ENCODE peak calls at places on chromosomes 2 and 18, in ten cellular contexts. T is spleen, X is psoas muscle, H is uterus, W is AG09319, P is heart left ventricle, C is osteocyte, G is WERI-Rb-1, S is hepatocyte, E is neural progenitor cell. F is an unnamed sample.

GRCh38 chr2:45173513-45173912 is 164.3 kb upstream of the SIX2 start:
- DNase-seq in T (no peak), X (no peak), H (no peak), W (peak; percentile 85), P (no peak), C (no peak), G (no peak), S (no peak), E (no peak), F (no peak)

GRCh38 chr2:226031078-226031937 is 631.8 kb downstream of the NYAP2 start:
- DNase-seq in T (peak; percentile 86), X (peak; percentile 75), H (peak; percentile 57), W (peak; percentile 11), P (peak; percentile 53), C (peak; percentile 86), G (peak; percentile 80), S (peak; percentile 72), E (peak; percentile 93), F (peak; percentile 75)

GRCh38 chr2:237744270-237744612 is 54.3 kb upstream of the RBM44 start:
- DNase-seq in T (no peak), X (no peak), H (no peak), W (no peak), P (no peak), C (no peak), G (no peak), S (no peak), E (no peak), F (no peak)

GRCh38 chr18:74498712-74499629 is 2.8 kb downstream of the CNDP2 start:
- DNase-seq in T (peak; percentile 93), X (no peak), H (no peak), W (no peak), P (peak; percentile 50), C (no peak), G (no peak), S (no peak), E (no peak), F (no peak)

GRCh38 chr2:143255899-143256298 is 126.7 kb downstream of the ARHGAP15 start:
- DNase-seq in T (no peak), X (no peak), H (no peak), W (no peak), P (no peak), C (no peak), G (no peak), S (no peak), E (no peak), F (no peak)

GRCh38 chr2:158047156-158047611 is 54.5 kb upstream of the UPP2 start:
- DNase-seq in T (no peak), X (no peak), H (no peak), W (no peak), P (no peak), C (no peak), G (no peak), S (no peak), E (no peak), F (no peak)

GRCh38 chr2:204511021-204511420 is 34.3 kb upstream of the PARD3B start:
- DNase-seq in T (no peak), X (no peak), H (no peak), W (no peak), P (no peak), C (no peak), G (no peak), S (no peak), E (no peak), F (no peak)

GRCh38 chr2:97935719-97936161 is 60.0 kb downstream of the TMEM131 start:
- DNase-seq in T (no peak), X (no peak), H (no peak), W (peak; percentile 61), P (no peak), C (no peak), G (no peak), S (peak; percentile 27), E (peak; percentile 45), F (no peak)

GRCh38 chr2:136131484-136131960 is 13.6 kb upstream of the CXCR4 start:
- DNase-seq in T (no peak), X (no peak), H (no peak), W (no peak), P (no peak), C (no peak), G (no peak), S (no peak), E (no peak), F (no peak)

GRCh38 chr2:31980674-31981356 is 30.0 kb downstream of the MEMO1 start:
- DNase-seq in T (no peak), X (no peak), H (no peak), W (no peak), P (no peak), C (no peak), G (no peak), S (peak; percentile 38), E (peak; percentile 9), F (no peak)

GRCh38 chr2:56801214-56801613 is 617.4 kb downstream of the CCDC85A start:
- DNase-seq in T (no peak), X (no peak), H (no peak), W (no peak), P (no peak), C (no peak), G (no peak), S (no peak), E (no peak), F (no peak)

GRCh38 chr2:51650769-51651168 is 618.8 kb upstream of the NRXN1 start:
- DNase-seq in T (no peak), X (no peak), H (no peak), W (no peak), P (no peak), C (no peak), G (no peak), S (no peak), E (no peak), F (no peak)

DNA sequence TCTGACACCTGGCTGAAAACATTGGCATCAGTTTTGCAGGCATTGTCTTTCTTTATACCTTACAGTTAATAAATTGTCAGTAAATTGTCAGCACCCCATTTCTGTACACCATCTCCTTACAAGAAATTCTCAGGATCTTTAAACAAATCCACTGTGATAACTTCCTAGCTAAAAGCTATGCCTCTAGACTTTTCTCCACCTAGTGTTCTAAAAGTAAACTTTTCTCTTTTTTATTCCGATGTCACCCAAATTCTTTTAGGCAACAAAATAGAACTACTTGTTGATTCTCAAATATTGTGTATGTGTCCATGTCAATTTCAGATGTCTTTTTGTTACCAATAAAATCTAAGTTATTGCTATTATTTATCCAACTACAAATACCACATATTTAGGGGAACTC is 617.4 kb upstream of the NRXN1 start:
- DNase-seq in T (no peak), X (no peak), H (no peak), W (no peak), P (no peak), C (no peak), G (no peak), S (no peak), E (no peak), F (no peak)
- TF ChIP-seq CTCF in T (no peak), X (no peak), H (no peak), W (no peak), P (no peak), C (no peak), G (no peak), S (peak; percentile 9), E (peak; percentile 23), F (peak; percentile 48)

GRCh38 chr2:235024191-235024611 is 72.4 kb downstream of the SH3BP4 start:
- DNase-seq in T (no peak), X (no peak), H (no peak), W (no peak), P (no peak), C (no peak), G (no peak), S (no peak), E (peak; percentile 16), F (no peak)

GRCh38 chr2:235026137-235026536 is 74.3 kb downstream of the SH3BP4 start:
- DNase-seq in T (no peak), X (no peak), H (no peak), W (peak; percentile 15), P (no peak), C (no peak), G (no peak), S (peak; percentile 38), E (no peak), F (no peak)

GRCh38 chr2:235027558-235028214 is 75.9 kb downstream of the SH3BP4 start:
- DNase-seq in T (no peak), X (no peak), H (no peak), W (peak; percentile 63), P (no peak), C (no peak), G (no peak), S (no peak), E (no peak), F (no peak)

GRCh38 chr2:235026649-235027557 is 75.1 kb downstream of the SH3BP4 start:
- DNase-seq in T (peak; percentile 62), X (peak; percentile 77), H (peak; percentile 37), W (peak; percentile 11), P (peak; percentile 66), C (no peak), G (no peak), S (no peak), E (no peak), F (no peak)

GRCh38 chr2:235024951-235025773 is 73.3 kb downstream of the SH3BP4 start:
- DNase-seq in T (no peak), X (no peak), H (no peak), W (no peak), P (no peak), C (no peak), G (no peak), S (no peak), E (no peak), F (no peak)
- TF ChIP-seq CTCF in T (no peak), X (no peak), H (no peak), W (no peak), P (no peak), C (no peak), G (no peak), S (no peak), E (no peak), F (no peak)

DNA sequence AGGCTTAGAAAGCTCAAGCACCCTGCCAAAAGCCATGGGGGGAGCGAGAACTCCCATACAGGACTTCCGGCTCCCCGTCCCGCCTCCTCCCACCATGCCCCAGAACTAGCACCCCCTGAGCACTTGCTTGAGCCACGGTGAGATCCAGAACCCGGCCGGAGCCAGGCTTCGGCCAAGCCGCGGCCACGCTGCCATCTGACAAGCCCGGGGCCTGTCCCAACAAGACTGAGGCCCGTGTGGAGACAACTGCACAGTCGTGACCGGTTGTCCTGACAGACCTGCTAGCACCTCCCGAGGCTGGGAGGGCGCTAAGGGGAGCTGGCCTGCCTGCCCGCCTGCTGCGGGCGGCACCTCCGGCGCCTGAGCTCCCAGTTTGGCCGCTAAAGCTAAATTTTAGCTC is 78.2 kb upstream of the ODC1 start:
- DNase-seq in T (peak; percentile 73), X (no peak), H (no peak), W (no peak), P (no peak), C (no peak), G (no peak), S (no peak), E (no peak), F (no peak)
- TF ChIP-seq CTCF in T (no peak), X (no peak), H (no peak), W (no peak), P (no peak), C (no peak), G (no peak), S (no peak), E (no peak), F (no peak)

DNA sequence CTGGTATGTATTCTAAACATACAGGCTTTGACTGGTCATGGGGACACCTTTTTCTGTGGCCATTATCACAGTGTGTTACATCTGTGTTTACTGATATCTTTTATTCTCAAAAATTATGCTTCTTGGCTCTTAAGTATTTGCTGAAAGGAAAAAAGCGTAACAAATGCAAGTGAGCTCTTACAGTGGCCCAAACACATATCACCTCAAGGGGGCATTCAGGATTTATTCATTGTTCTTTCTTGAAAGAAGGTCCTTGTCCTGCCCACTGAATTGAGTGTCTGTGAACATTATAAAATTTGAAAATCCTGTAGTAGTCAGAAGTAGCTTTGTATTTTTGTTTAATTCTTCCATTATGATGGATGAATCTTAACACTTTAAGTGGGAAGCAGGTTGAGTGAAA is 454.5 kb downstream of the XIRP2 start:
- DNase-seq in T (no peak), X (no peak), H (no peak), W (no peak), P (no peak), C (no peak), G (no peak), S (no peak), E (peak; percentile 44), F (no peak)
- TF ChIP-seq CTCF in T (no peak), X (no peak), H (no peak), W (no peak), P (no peak), C (peak; percentile 44), G (peak; percentile 18), S (peak; percentile 17), E (peak; percentile 55), F (peak; percentile 54)